ENCODE peak calls at places on chromosomes 12 and 14, in seven cellular contexts. One of them, this sample, is unnamed.

GRCh38 chr14:85762523-85762922 is 232.6 kb downstream of the FLRT2 start:
- DNase-seq in pancreas: no peak
- DNase-seq in endothelial cell: no peak
- DNase-seq in body of pancreas: no peak
- DNase-seq in HFF-Myc: peak
- DNase-seq in activated B cell treated with CpG ODN at 0.5 μM for 24 hours: no peak
- DNase-seq in WTC11: no peak
- DNase-seq in this sample: no peak

GRCh38 chr12:34294137-34294536 is 271.8 kb downstream of the ALG10 start:
- DNase-seq in pancreas: peak
- DNase-seq in endothelial cell: no peak
- DNase-seq in body of pancreas: no peak
- DNase-seq in HFF-Myc: no peak
- DNase-seq in activated B cell treated with CpG ODN at 0.5 μM for 24 hours: no peak
- DNase-seq in WTC11: no peak
- DNase-seq in this sample: peak

GRCh38 chr12:125105600-125105999 is 40.4 kb downstream of the AACS start:
- DNase-seq in pancreas: no peak
- DNase-seq in endothelial cell: no peak
- DNase-seq in body of pancreas: no peak
- DNase-seq in HFF-Myc: no peak
- DNase-seq in activated B cell treated with CpG ODN at 0.5 μM for 24 hours: no peak
- DNase-seq in WTC11: no peak
- DNase-seq in this sample: no peak

GRCh38 chr12:90257927-90258624 is 549.4 kb upstream of the ATP2B1 start:
- DNase-seq in pancreas: no peak
- DNase-seq in endothelial cell: no peak
- DNase-seq in body of pancreas: no peak
- DNase-seq in HFF-Myc: no peak
- DNase-seq in activated B cell treated with CpG ODN at 0.5 μM for 24 hours: no peak
- DNase-seq in WTC11: no peak
- DNase-seq in this sample: no peak

GRCh38 chr12:95202691-95203476 is 14.4 kb downstream of the FGD6 start:
- DNase-seq in pancreas: no peak
- DNase-seq in endothelial cell: no peak
- DNase-seq in body of pancreas: no peak
- DNase-seq in HFF-Myc: no peak
- DNase-seq in activated B cell treated with CpG ODN at 0.5 μM for 24 hours: no peak
- DNase-seq in WTC11: no peak
- DNase-seq in this sample: no peak

GRCh38 chr12:5745251-5745888 is 199.7 kb downstream of the ANO2 start:
- DNase-seq in pancreas: peak
- DNase-seq in endothelial cell: peak
- DNase-seq in body of pancreas: peak
- DNase-seq in HFF-Myc: peak
- DNase-seq in activated B cell treated with CpG ODN at 0.5 μM for 24 hours: no peak
- DNase-seq in WTC11: peak
- DNase-seq in this sample: peak

GRCh38 chr12:56758728-56759269 is 4.3 kb upstream of the HSD17B6 start:
- DNase-seq in pancreas: no peak
- DNase-seq in endothelial cell: no peak
- DNase-seq in body of pancreas: no peak
- DNase-seq in HFF-Myc: no peak
- DNase-seq in activated B cell treated with CpG ODN at 0.5 μM for 24 hours: no peak
- DNase-seq in WTC11: no peak
- DNase-seq in this sample: no peak

GRCh38 chr12:71691504-71692129 is 5.7 kb downstream of the TMEM19 start:
- DNase-seq in pancreas: no peak
- DNase-seq in endothelial cell: no peak
- DNase-seq in body of pancreas: peak
- DNase-seq in HFF-Myc: no peak
- DNase-seq in activated B cell treated with CpG ODN at 0.5 μM for 24 hours: no peak
- DNase-seq in WTC11: no peak
- DNase-seq in this sample: no peak

GRCh38 chr12:1391722-1392121 is 202.7 kb downstream of the FBXL14 start:
- DNase-seq in pancreas: no peak
- DNase-seq in endothelial cell: peak
- DNase-seq in body of pancreas: no peak
- DNase-seq in HFF-Myc: no peak
- DNase-seq in activated B cell treated with CpG ODN at 0.5 μM for 24 hours: no peak
- DNase-seq in WTC11: peak
- DNase-seq in this sample: no peak

GRCh38 chr12:52267266-52267665 is 7.2 kb upstream of the KRT86 start:
- DNase-seq in pancreas: no peak
- DNase-seq in endothelial cell: no peak
- DNase-seq in body of pancreas: no peak
- DNase-seq in HFF-Myc: no peak
- DNase-seq in activated B cell treated with CpG ODN at 0.5 μM for 24 hours: no peak
- DNase-seq in WTC11: no peak
- DNase-seq in this sample: no peak
- TF ChIP-seq CTCF in pancreas: no peak
- TF ChIP-seq CTCF in endothelial cell: no peak
- TF ChIP-seq CTCF in body of pancreas: no peak
- TF ChIP-seq CTCF in HFF-Myc: no peak
- TF ChIP-seq CTCF in activated B cell treated with CpG ODN at 0.5 μM for 24 hours: no peak
- TF ChIP-seq CTCF in WTC11: no peak
- TF ChIP-seq CTCF in this sample: no peak

DNA sequence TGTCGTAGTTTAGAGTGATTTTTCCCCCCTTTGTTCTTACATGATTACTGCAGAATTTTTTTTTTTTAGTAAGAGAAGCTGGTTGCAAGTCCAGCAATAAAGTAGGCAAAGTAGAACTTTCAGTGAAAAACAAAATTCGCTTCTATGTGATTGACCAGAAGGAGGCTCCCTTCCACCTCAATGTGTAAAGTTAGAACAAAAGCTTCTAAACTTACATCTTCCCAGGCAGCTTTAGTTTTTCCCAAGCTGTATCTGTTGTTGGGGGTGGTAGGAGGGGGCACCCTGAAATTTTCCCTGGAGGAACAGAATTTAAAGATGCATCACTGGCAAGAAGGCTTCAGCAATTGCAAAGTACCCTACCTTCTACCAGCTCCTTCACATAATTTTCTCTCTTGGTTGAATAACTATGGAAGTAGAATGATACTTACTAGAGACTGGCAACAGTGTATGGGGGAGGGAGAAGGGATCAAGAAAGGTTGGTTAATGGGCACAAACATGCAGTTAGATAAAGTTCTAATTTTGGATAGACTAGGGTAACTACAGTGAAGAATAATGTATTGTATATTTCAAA is 87.3 kb upstream of the E2F7 start:
- DNase-seq in pancreas: no peak
- DNase-seq in endothelial cell: no peak
- DNase-seq in body of pancreas: no peak
- DNase-seq in HFF-Myc: peak
- DNase-seq in activated B cell treated with CpG ODN at 0.5 μM for 24 hours: no peak
- DNase-seq in WTC11: no peak
- DNase-seq in this sample: no peak
- TF ChIP-seq CTCF in pancreas: no peak
- TF ChIP-seq CTCF in endothelial cell: no peak
- TF ChIP-seq CTCF in body of pancreas: peak
- TF ChIP-seq CTCF in HFF-Myc: peak
- TF ChIP-seq CTCF in activated B cell treated with CpG ODN at 0.5 μM for 24 hours: no peak
- TF ChIP-seq CTCF in WTC11: peak
- TF ChIP-seq CTCF in this sample: peak

GRCh38 chr14:25833341-25834121 is 764.3 kb downstream of the NOVA1 start:
- DNase-seq in pancreas: no peak
- DNase-seq in endothelial cell: peak
- DNase-seq in body of pancreas: peak
- DNase-seq in HFF-Myc: no peak
- DNase-seq in activated B cell treated with CpG ODN at 0.5 μM for 24 hours: no peak
- DNase-seq in WTC11: peak
- DNase-seq in this sample: peak
- TF ChIP-seq CTCF in pancreas: peak
- TF ChIP-seq CTCF in endothelial cell: peak
- TF ChIP-seq CTCF in body of pancreas: no peak
- TF ChIP-seq CTCF in HFF-Myc: peak
- TF ChIP-seq CTCF in activated B cell treated with CpG ODN at 0.5 μM for 24 hours: no peak
- TF ChIP-seq CTCF in WTC11: peak
- TF ChIP-seq CTCF in this sample: peak

GRCh38 chr12:132312516-132312915 is 16.9 kb downstream of the GALNT9 start:
- DNase-seq in pancreas: no peak
- DNase-seq in endothelial cell: no peak
- DNase-seq in body of pancreas: no peak
- DNase-seq in HFF-Myc: no peak
- DNase-seq in activated B cell treated with CpG ODN at 0.5 μM for 24 hours: no peak
- DNase-seq in WTC11: no peak
- DNase-seq in this sample: no peak
- TF ChIP-seq CTCF in pancreas: no peak
- TF ChIP-seq CTCF in endothelial cell: no peak
- TF ChIP-seq CTCF in body of pancreas: no peak
- TF ChIP-seq CTCF in HFF-Myc: no peak
- TF ChIP-seq CTCF in activated B cell treated with CpG ODN at 0.5 μM for 24 hours: no peak
- TF ChIP-seq CTCF in WTC11: no peak
- TF ChIP-seq CTCF in this sample: no peak

GRCh38 chr12:13948631-13949030 is 32.8 kb downstream of the GRIN2B start:
- DNase-seq in pancreas: no peak
- DNase-seq in endothelial cell: no peak
- DNase-seq in body of pancreas: no peak
- DNase-seq in HFF-Myc: no peak
- DNase-seq in activated B cell treated with CpG ODN at 0.5 μM for 24 hours: no peak
- DNase-seq in WTC11: no peak
- DNase-seq in this sample: no peak
- TF ChIP-seq CTCF in pancreas: no peak
- TF ChIP-seq CTCF in endothelial cell: no peak
- TF ChIP-seq CTCF in body of pancreas: no peak
- TF ChIP-seq CTCF in HFF-Myc: no peak
- TF ChIP-seq CTCF in activated B cell treated with CpG ODN at 0.5 μM for 24 hours: no peak
- TF ChIP-seq CTCF in WTC11: no peak
- TF ChIP-seq CTCF in this sample: no peak